ENCODE peak calls at places on chromosomes 16 and 17, in nine cellular contexts. N, A, Z, X, K, Y, Q, G and R are unnamed samples. For H3K4me1, the result is how much of the 10 kb centered on the place peaks cover.

GRCh38 chr17:14622622-14623101 is 321.8 kb downstream of the HS3ST3B1 start:
- DNase-seq in N (no peak), A (no peak), Z (no peak), X (no peak), K (no peak), Y (no peak), Q (no peak), G (no peak), R (no peak)

GRCh38 chr17:75872434-75873351 is 5.7 kb downstream of the TRIM47 start:
- DNase-seq in N (peak), A (peak), Z (peak), X (peak), K (peak), Y (peak), Q (no peak), G (peak), R (no peak)

GRCh38 chr17:13393841-13394710 is 207.7 kb downstream of the HS3ST3A1 start:
- DNase-seq in N (peak), A (peak), Z (no peak), X (peak), K (no peak), Y (no peak), Q (no peak), G (peak), R (no peak)

GRCh38 chr16:55909876-55910275 is 34.7 kb upstream of the CES5A start:
- DNase-seq in N (no peak), A (no peak), Z (no peak), X (no peak), K (no peak), Y (no peak), Q (no peak), G (no peak), R (no peak)

GRCh38 chr17:74803388-74803930 is 27.3 kb upstream of the NAT9 start:
- DNase-seq in N (no peak), A (no peak), Z (peak), X (no peak), K (no peak), Y (no peak), Q (no peak), G (no peak), R (no peak)

GRCh38 chr17:79658811-79659207 is 48.0 kb upstream of the RBFOX3 start:
- DNase-seq in N (peak), A (peak), Z (no peak), X (peak), K (peak), Y (no peak), Q (peak), G (peak), R (peak)

GRCh38 chr17:71828182-71828596 is 292.6 kb upstream of the SOX9 start:
- DNase-seq in N (peak), A (no peak), Z (no peak), X (peak), K (no peak), Y (no peak), Q (peak), G (no peak), R (peak)

GRCh38 chr17:63125987-63126386 is 160.0 kb downstream of the TANC2 start:
- DNase-seq in N (no peak), A (no peak), Z (no peak), X (no peak), K (no peak), Y (no peak), Q (no peak), G (no peak), R (no peak)

GRCh38 chr17:43984521-43984920 is 19.9 kb upstream of the NAGS start:
- DNase-seq in N (no peak), A (no peak), Z (no peak), X (no peak), K (no peak), Y (no peak), Q (no peak), G (no peak), R (no peak)

GRCh38 chr16:84816023-84816422 is 3.8 kb upstream of the CRISPLD2 start:
- DNase-seq in N (no peak), A (no peak), Z (no peak), X (no peak), K (no peak), Y (no peak), Q (no peak), G (no peak), R (no peak)

GRCh38 chr16:525520-526180 is 1.9 kb upstream of the CAPN15 start:
- DNase-seq in N (no peak), A (peak), Z (peak), X (peak), K (no peak), Y (peak), Q (peak), G (peak), R (no peak)

GRCh38 chr17:65531508-65532431 is 29.7 kb downstream of the AXIN2 start:
- DNase-seq in N (peak), A (no peak), Z (peak), X (peak), K (peak), Y (no peak), Q (no peak), G (peak), R (no peak)

GRCh38 chr16:1054660-1055556 is 17.6 kb upstream of the SSTR5 start:
- DNase-seq in N (peak), A (peak), Z (peak), X (peak), K (no peak), Y (no peak), Q (peak), G (peak), R (peak)

GRCh38 chr16:52496051-52496876 is 50.7 kb downstream of the TOX3 start:
- DNase-seq in N (peak), A (no peak), Z (no peak), X (no peak), K (no peak), Y (no peak), Q (no peak), G (no peak), R (no peak)

GRCh38 chr17:82497483-82498405 is 21.8 kb upstream of the FOXK2 start:
- DNase-seq in N (peak), A (peak), Z (peak), X (peak), K (no peak), Y (peak), Q (no peak), G (peak), R (no peak)

GRCh38 chr17:10754109-10754508 is 24.3 kb upstream of the TMEM220 start:
- DNase-seq in N (peak), A (peak), Z (peak), X (peak), K (peak), Y (no peak), Q (peak), G (peak), R (no peak)

GRCh38 chr16:2769675-2770056 is 7.4 kb downstream of the ELOB start:
- DNase-seq in N (no peak), A (no peak), Z (no peak), X (peak), K (no peak), Y (no peak), Q (no peak), G (no peak), R (no peak)

GRCh38 chr16:86018487-86018886 is 119.5 kb downstream of the IRF8 start:
- DNase-seq in N (no peak), A (no peak), Z (peak), X (peak), K (no peak), Y (no peak), Q (no peak), G (peak), R (no peak)

GRCh38 chr17:15092762-15093161 is 172.4 kb downstream of the PMP22 start:
- DNase-seq in N (no peak), A (peak), Z (no peak), X (peak), K (no peak), Y (no peak), Q (no peak), G (peak), R (no peak)

GRCh38 chr16:69399361-69399760 is 13.6 kb upstream of the TERF2 start:
- DNase-seq in N (no peak), A (no peak), Z (no peak), X (peak), K (no peak), Y (no peak), Q (no peak), G (no peak), R (no peak)
- H3K4me1 ChIP-seq in N (under half), A (under half), Z (under half), X (under half), K (under half), Y (under half), Q (under half), G (under half), R (under half)

GRCh38 chr16:75113046-75113491 is 3.5 kb downstream of the LDHD start:
- DNase-seq in N (no peak), A (no peak), Z (no peak), X (no peak), K (no peak), Y (no peak), Q (no peak), G (no peak), R (no peak)
- H3K4me1 ChIP-seq in N (under half), A (under half), Z (half or more), X (under half), K (under half), Y (under half), Q (under half), G (under half), R (half or more)

DNA sequence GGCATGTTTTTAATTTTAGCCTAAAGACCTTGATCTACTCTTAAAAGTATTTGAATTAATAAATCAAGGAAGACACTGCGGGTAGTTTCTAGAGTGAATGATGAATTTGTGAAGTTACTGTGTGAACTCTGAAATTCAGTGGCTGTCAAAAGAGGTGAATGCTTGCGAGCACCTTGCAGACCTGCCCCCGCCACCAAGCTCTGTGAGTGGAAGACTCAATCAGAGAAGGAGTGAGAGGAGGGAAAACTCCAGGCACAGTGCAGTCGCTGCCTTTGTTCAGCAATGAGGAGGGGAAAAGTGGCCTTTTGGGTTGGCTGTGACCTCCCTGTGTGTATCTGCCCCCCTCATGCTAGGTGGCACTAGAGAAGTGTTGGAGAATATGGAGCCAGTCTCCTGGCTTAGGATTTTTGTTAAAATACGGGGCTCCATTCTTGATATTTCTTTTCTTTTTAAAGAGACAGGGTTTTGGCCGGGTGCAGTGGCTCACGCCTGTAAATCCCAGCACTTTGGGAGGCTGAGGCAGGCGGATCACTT is 53.0 kb downstream of the LDHD start:
- DNase-seq in N (no peak), A (no peak), Z (no peak), X (no peak), K (no peak), Y (no peak), Q (no peak), G (no peak), R (no peak)
- H3K4me1 ChIP-seq in N (under half), A (under half), Z (half or more), X (under half), K (under half), Y (under half), Q (under half), G (under half), R (under half)

GRCh38 chr16:4323071-4323844 is 7.4 kb downstream of the GLIS2 start:
- DNase-seq in N (no peak), A (no peak), Z (peak), X (no peak), K (no peak), Y (no peak), Q (no peak), G (no peak), R (no peak)
- H3K4me1 ChIP-seq in N (under half), A (under half), Z (half or more), X (under half), K (under half), Y (under half), Q (under half), G (under half), R (under half)

GRCh38 chr16:49422896-49423295 is 49.3 kb downstream of the C16orf78 start:
- DNase-seq in N (peak), A (no peak), Z (no peak), X (no peak), K (no peak), Y (no peak), Q (no peak), G (no peak), R (no peak)

GRCh38 chr16:49415083-49415482 is 41.5 kb downstream of the C16orf78 start:
- DNase-seq in N (no peak), A (no peak), Z (no peak), X (no peak), K (no peak), Y (no peak), Q (no peak), G (no peak), R (no peak)

GRCh38 chr16:49416276-49416675 is 42.7 kb downstream of the C16orf78 start:
- DNase-seq in N (no peak), A (no peak), Z (no peak), X (no peak), K (no peak), Y (no peak), Q (no peak), G (no peak), R (no peak)

GRCh38 chr16:49417354-49417753 is 43.8 kb downstream of the C16orf78 start:
- DNase-seq in N (no peak), A (no peak), Z (no peak), X (no peak), K (no peak), Y (no peak), Q (no peak), G (no peak), R (no peak)

GRCh38 chr16:49419016-49419415 is 45.4 kb downstream of the C16orf78 start:
- DNase-seq in N (no peak), A (no peak), Z (no peak), X (no peak), K (no peak), Y (no peak), Q (no peak), G (no peak), R (no peak)
- H3K4me1 ChIP-seq in N (under half), A (under half), Z (under half), X (under half), K (under half), Y (under half), Q (under half), G (under half), R (under half)

DNA sequence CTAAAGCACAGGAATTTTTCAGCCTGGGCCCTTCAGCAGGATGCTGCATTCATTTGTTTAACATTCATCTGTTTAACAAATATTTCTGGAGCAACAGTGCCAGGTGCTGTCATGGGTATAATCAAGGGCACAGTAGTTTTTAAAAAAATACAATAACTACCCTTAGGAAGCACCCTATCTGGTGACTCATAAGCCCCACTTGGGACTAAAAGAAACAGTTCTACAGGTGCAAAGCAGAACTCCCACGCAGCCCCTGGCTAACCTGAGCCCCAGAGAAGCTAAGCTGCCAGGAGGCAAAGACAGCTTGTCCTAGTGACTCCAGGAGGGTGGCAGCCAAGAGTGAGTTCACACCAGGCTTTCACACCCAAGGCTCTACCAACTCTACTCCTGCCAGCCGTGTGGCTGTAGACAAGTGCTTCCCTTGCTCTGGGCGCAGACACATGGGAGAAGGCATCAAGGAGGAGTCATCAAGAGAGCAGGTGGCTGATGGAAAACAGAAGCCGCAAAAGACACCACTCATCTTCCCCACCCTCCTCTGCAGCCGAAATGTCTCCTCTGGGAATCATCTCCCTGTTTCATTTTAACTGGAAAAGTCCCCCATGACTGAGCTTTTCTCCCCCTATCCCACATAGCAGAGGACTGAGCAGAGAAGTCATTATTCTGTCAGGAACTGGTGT is 14.4 kb downstream of the CUEDC1 start:
- DNase-seq in N (no peak), A (peak), Z (peak), X (no peak), K (no peak), Y (no peak), Q (peak), G (no peak), R (no peak)
- H3K4me1 ChIP-seq in N (under half), A (half or more), Z (half or more), X (under half), K (under half), Y (under half), Q (under half), G (under half), R (under half)

DNA sequence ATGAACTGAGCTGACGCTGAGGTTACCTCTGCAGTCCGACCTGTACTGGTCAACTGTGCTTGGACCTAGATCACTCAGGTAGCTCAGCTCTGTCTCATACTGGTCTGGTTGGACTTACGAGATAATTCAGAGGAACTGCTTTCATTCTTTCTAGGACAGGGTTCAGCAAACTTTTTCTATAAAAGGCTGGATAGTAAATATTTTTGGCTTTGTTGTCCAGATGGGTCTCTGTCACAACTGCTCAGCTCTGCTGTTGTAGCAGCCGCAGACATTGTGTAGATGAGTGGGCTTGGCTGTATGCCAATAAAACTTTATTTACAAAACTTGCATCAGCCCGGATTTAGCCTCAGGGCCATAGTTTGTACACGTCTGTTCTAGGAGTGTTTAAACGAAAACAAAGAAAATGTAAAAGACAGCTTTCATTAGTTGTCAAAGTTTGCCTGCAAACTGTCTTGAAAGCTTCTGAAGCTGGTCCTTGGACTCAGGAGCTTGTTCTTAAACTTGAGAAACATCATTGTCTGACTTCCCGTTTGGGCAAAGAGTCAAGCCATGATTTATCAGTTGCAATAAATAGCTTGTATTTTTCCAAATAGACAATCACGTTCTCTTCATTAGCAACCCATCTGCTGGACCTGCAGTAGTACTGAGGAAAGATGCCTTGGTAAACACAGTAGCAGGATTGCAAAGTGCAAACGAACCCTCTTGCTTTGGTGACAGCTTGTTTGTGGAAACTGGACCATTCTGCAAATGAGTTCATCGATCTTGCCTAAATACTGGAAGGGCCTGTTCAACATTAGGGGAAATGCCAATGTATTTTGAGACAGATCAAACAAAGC is 253.4 kb downstream of the SNX29 start:
- DNase-seq in N (no peak), A (peak), Z (no peak), X (peak), K (no peak), Y (no peak), Q (no peak), G (peak), R (no peak)
- H3K4me1 ChIP-seq in N (under half), A (under half), Z (under half), X (under half), K (under half), Y (under half), Q (under half), G (half or more), R (under half)

GRCh38 chr17:64380985-64381384 is 9.7 kb downstream of the PECAM1 start:
- DNase-seq in N (no peak), A (no peak), Z (no peak), X (no peak), K (no peak), Y (no peak), Q (no peak), G (no peak), R (no peak)
- H3K4me1 ChIP-seq in N (under half), A (half or more), Z (under half), X (under half), K (under half), Y (under half), Q (under half), G (under half), R (under half)

DNA sequence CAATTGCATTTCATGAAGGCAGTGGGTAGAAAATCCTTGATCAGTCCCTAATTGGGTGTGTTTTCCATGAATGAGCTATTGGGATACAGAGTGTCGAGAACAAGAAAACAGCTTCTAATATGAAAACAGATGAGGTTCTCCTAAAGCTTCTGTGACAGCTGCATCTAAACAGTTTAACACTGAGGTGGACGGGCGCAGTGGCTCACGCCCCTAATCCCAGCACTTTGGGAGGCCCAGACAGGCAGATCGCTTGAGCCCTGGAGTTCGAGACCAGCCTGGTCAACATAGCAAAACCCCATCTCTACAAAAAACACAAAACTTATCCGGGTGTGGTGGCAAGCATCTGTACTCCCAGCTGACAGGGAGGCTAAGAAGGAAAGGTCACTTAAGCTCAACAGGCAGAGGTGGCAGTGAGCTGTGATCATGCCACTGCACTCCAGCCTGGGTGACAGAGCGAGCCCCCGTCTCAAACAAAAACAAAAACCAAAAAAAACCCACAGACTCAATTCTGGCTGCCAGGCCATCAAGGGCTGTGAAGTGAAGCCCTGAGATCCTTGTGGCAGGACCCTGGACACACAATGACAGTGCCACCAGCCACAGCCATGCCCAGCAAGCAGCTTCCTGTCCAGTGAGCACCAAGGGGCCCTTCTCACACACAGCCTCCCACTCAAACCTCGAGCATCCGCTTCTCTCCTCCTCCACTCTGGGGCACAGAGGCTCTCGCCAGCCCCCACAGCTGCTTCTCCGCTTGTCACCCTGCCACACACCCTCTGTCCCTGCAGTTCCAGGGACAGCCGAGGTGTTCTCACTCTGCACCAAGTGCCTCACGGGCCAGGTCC is 44.0 kb downstream of the ANKRD11 start:
- DNase-seq in N (peak), A (no peak), Z (no peak), X (no peak), K (no peak), Y (no peak), Q (no peak), G (no peak), R (no peak)
- H3K4me1 ChIP-seq in N (half or more), A (under half), Z (half or more), X (half or more), K (under half), Y (half or more), Q (under half), G (half or more), R (under half)